ENCODE peak calls at places on chromosomes 4 and X, in ten cellular contexts. L, Q, S, P, A, D, U, V, T and E are unnamed samples.
A peak's percentile ranks its signal among the peaks of the same experiment; 100 is the strongest.

GRCh38 chr4:145207934-145208333 is 27.5 kb upstream of the OTUD4 start:
- DNase-seq in U (no peak), V (no peak), A (no peak), T (no peak), Q (no peak), D (no peak), S (no peak), P (no peak), L (no peak), E (no peak)

GRCh38 chr4:24915121-24915922 is 2.5 kb upstream of the CCDC149 start:
- DNase-seq in P (peak; percentile 67), A (no peak), Q (no peak), U (no peak), V (peak; percentile 33), D (peak; percentile 12), T (no peak), L (no peak), S (no peak), E (no peak)

GRCh38 chr4:8540072-8540471 is 40.1 kb upstream of the GPR78 start:
- DNase-seq in Q (no peak), L (no peak), U (no peak), D (no peak), A (no peak), S (no peak), V (no peak), T (peak; percentile 61), P (no peak), E (no peak)

GRCh38 chrX:24145340-24146186 is 4.0 kb upstream of the ZFX start:
- DNase-seq in L (no peak), P (peak; percentile 64), Q (no peak), V (no peak), T (no peak), S (no peak), D (peak; percentile 38), A (no peak), U (peak; percentile 54), E (peak; percentile 37)

GRCh38 chr4:184838249-184839074 is 12.7 kb upstream of the ACSL1 start:
- DNase-seq in V (peak; percentile 77), P (no peak), L (no peak), T (no peak), U (peak; percentile 34), S (no peak), Q (no peak), D (no peak), A (no peak), E (no peak)

GRCh38 chr4:169841776-169842175 is 84.0 kb upstream of the HPF1 start:
- DNase-seq in A (no peak), S (no peak), V (no peak), U (no peak), P (no peak), D (no peak), Q (no peak), T (no peak), L (no peak), E (no peak)

GRCh38 chr4:126757219-126757618 is 875.5 kb upstream of the INTU start:
- DNase-seq in P (no peak), A (no peak), U (peak; percentile 45), D (no peak), T (no peak), S (no peak), V (no peak), L (no peak), Q (no peak), E (no peak)

GRCh38 chrX:153394595-153394994 is 6.6 kb downstream of the PNMA6E start:
- DNase-seq in L (no peak), S (no peak), T (no peak), D (no peak), V (no peak), U (no peak), A (no peak), P (peak; percentile 38), Q (no peak), E (no peak)

GRCh38 chr4:88240297-88240714 is 44.1 kb downstream of the PPM1K start:
- DNase-seq in V (no peak), U (no peak), P (no peak), D (peak; percentile 11), S (no peak), Q (peak; percentile 72), T (no peak), A (no peak), L (no peak), E (no peak)

GRCh38 chr4:116180056-116180690 is 905.2 kb downstream of the TRAM1L1 start:
- DNase-seq in D (peak; percentile 2), L (no peak), S (no peak), Q (no peak), U (no peak), T (no peak), A (no peak), V (peak; percentile 7), P (no peak), E (peak; percentile 73)

GRCh38 chr4:70637239-70637920 is 8.8 kb downstream of the ENAM start:
- DNase-seq in A (no peak), D (no peak), L (no peak), P (no peak), Q (no peak), V (peak; percentile 30), T (no peak), U (peak; percentile 24), S (no peak), E (no peak)

GRCh38 chr4:161252520-161253141 is 911.2 kb downstream of the FSTL5 start:
- DNase-seq in V (peak; percentile 21), L (no peak), T (no peak), S (no peak), U (peak; percentile 0), D (peak; percentile 11), P (peak; percentile 10), Q (no peak), A (no peak), E (peak; percentile 45)

GRCh38 chr4:98519268-98519993 is 139.0 kb downstream of the TSPAN5 start:
- DNase-seq in D (peak; percentile 89), A (no peak), S (no peak), U (peak; percentile 76), L (no peak), P (no peak), Q (no peak), V (no peak), T (no peak), E (no peak)

GRCh38 chrX:122868626-122869025 is 315.5 kb upstream of the GRIA3 start:
- DNase-seq in S (no peak), A (no peak), T (no peak), P (no peak), V (no peak), D (no peak), L (no peak), U (no peak), Q (no peak), E (no peak)

DNA sequence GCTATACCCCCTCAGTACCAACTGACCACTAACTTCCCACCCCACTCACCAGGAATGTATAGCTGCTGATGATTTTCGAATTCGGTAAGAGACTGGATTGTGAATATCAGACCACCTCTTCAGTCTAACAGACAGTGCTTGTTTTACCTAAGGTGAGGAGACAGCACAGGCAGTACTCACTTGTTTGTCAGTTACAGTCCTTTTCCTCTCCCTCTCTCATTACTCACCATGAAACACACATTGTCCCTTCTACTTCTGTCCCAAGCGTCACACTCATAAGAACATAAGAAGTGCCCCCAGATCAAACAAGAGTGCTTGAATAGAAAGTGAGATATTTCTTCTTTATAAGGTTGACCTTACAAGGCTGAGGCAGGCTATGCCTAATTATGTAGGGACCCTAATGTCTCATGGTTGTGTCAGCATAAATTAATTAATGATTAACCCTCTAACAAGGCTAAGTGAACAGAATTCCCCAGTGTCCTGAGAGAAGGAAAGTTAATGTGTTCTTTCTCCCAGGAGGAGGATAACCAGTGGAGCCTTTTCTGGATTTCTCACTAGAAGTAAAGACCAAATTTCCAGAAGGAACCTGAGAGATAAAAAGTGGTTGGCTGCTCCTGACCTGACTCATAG is 32.2 kb downstream of the ZCCHC12 start:
- DNase-seq in T (no peak), S (no peak), V (no peak), A (no peak), D (no peak), L (no peak), P (no peak), U (no peak), Q (no peak), E (no peak)
- H3K4me3 ChIP-seq in T (no peak overlapping the region), S (no peak overlapping the region), V (no peak overlapping the region), A (no peak overlapping the region), D (no peak overlapping the region), L (no peak overlapping the region), P (no peak overlapping the region), U (no peak overlapping the region), Q (no peak overlapping the region), E (no peak overlapping the region)

DNA sequence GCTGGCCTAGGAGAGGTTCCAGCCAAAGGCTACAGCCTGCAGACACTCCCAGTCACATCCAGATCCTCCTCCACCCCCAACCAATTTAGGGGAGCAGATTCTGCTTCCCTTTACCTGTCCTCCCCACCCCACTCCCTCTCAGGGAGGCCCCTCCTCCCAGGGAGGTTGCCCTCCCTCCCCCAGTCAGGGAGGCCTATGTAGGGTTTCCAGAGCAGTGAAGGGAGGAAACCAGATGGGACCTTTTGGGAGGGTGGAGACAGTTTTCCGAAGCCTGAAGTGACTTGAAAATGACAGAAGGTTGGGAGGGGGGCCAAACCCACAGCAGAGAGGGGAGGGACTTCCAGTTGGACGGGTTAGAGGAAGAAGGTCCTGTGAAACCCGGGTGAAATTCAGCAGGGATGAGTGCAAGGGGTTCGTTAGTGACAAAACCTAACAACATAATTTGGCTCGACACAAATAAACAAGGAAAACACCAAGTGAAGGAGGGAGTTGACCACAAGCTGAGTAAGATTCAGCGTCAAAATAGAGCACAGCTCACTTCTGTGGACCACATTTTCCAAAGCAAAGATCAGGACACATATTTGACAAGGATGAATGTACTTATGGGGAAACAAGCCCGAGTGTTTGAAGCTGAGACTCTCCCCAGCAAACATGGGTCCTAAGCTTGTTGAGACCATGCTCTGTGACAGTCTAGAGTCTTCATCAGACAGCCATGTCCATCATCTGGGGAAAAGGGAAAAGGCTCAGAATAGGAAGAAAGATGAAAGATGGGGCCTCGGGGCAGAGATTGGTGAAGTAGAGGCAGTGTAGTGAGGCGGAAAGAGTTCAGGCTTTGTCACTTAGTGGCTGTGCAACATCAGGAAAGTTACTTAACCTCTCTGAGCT is 46.4 kb downstream of the PRPS1 start:
- DNase-seq in U (no peak), A (peak; percentile 73), P (peak; percentile 25), L (peak; percentile 62), Q (peak; percentile 71), T (no peak), D (peak; percentile 92), S (peak; percentile 7), V (peak; percentile 72), E (no peak)
- H3K4me3 ChIP-seq in U (no peak overlapping the region), A (no peak overlapping the region), P (no peak overlapping the region), L (peak overlapping the region; percentile 15), Q (peak overlapping the region; percentile 66), T (peak overlapping the region; percentile 52), D (peak overlapping the region; percentile 82), S (no peak overlapping the region), V (no peak overlapping the region), E (no peak overlapping the region)

DNA sequence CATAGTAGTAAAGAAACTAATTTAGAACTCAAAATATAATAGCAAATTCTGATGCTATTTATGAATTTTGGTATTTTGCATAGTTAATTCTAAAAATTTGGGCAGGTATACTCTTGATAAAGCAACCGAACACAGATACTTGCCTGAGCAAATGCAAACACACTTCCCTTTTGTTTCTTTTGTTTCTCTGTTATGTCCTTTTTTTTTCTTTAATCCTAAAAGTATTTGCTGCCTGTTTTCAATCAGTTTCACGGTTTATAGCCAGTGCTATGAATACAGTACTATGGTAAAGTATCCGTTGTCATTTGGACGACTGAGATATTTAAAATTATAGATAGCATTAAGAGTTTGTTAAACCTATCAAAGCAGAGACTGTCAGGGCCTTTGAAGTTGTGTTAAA is 84.3 kb upstream of the HPRT1 start:
- DNase-seq in V (no peak), S (no peak), U (no peak), T (no peak), L (no peak), P (no peak), A (no peak), Q (no peak), D (no peak), E (no peak)
- H3K4me3 ChIP-seq in V (peak overlapping the region; percentile 54), S (peak overlapping the region; percentile 68), U (no peak overlapping the region), T (no peak overlapping the region), L (no peak overlapping the region), P (no peak overlapping the region), A (no peak overlapping the region), Q (no peak overlapping the region), D (no peak overlapping the region), E (peak overlapping the region; percentile 81)

GRCh38 chr4:5712517-5712916 is 1.5 kb downstream of the EVC start:
- DNase-seq in S (no peak), L (no peak), V (no peak), U (peak; percentile 81), P (no peak), D (peak; percentile 51), T (no peak), A (no peak), Q (no peak), E (no peak)
- H3K4me3 ChIP-seq in S (no peak overlapping the region), L (no peak overlapping the region), V (no peak overlapping the region), U (peak overlapping the region; percentile 83), P (no peak overlapping the region), D (peak overlapping the region; percentile 79), T (peak overlapping the region; percentile 45), A (no peak overlapping the region), Q (no peak overlapping the region), E (peak overlapping the region; percentile 59)